ENCODE peak calls at places on chromosomes 3 and 15, in seven cellular contexts. Y is epithelial cell of esophagus, T is choroid plexus epithelial cell, Z is mammary epithelial cell, G is body of pancreas, C is fibroblast of pulmonary artery, X is GM20000. L is an unnamed sample.

GRCh38 chr15:90482124-90483011 is 47.4 kb upstream of the CRTC3 start:
- DNase-seq in Y (peak; percentile 29), T (peak; percentile 82), Z (no peak), G (peak; percentile 47), C (peak; percentile 78), X (peak; percentile 34), L (peak; percentile 63)

GRCh38 chr3:16258892-16259291 is 5.9 kb downstream of the DPH3 start:
- DNase-seq in Y (no peak), T (no peak), Z (no peak), G (no peak), C (no peak), X (no peak), L (no peak)

GRCh38 chr15:95860406-95860805 is 470.1 kb upstream of the NR2F2 start:
- DNase-seq in Y (no peak), T (no peak), Z (no peak), G (no peak), C (no peak), X (no peak), L (no peak)

GRCh38 chr3:17808994-17809393 is 66.6 kb upstream of the TBC1D5 start:
- DNase-seq in Y (no peak), T (peak; percentile 44), Z (no peak), G (no peak), C (peak; percentile 52), X (no peak), L (peak; percentile 12)

GRCh38 chr3:143242101-143242500 is 122.5 kb downstream of the CHST2 start:
- DNase-seq in Y (no peak), T (no peak), Z (no peak), G (no peak), C (no peak), X (no peak), L (no peak)

GRCh38 chr15:85504739-85505676 is 124.6 kb downstream of the AKAP13 start:
- DNase-seq in Y (peak; percentile 74), T (peak; percentile 85), Z (peak; percentile 52), G (peak; percentile 49), C (peak; percentile 83), X (peak; percentile 25), L (peak; percentile 63)

GRCh38 chr15:43911235-43911661 is 84.4 kb downstream of the WDR76 start:
- DNase-seq in Y (peak; percentile 73), T (peak; percentile 98), Z (peak; percentile 70), G (no peak), C (peak; percentile 97), X (no peak), L (no peak)

GRCh38 chr3:105398407-105398806 is 31.7 kb downstream of the ALCAM start:
- DNase-seq in Y (no peak), T (no peak), Z (no peak), G (no peak), C (no peak), X (no peak), L (no peak)

GRCh38 chr3:128193153-128193552 is 39.9 kb downstream of the EEFSEC start:
- DNase-seq in Y (no peak), T (no peak), Z (no peak), G (no peak), C (no peak), X (no peak), L (no peak)

GRCh38 chr3:46576899-46577298 is 10.8 kb upstream of the LRRC2 start:
- DNase-seq in Y (no peak), T (no peak), Z (no peak), G (no peak), C (no peak), X (no peak), L (no peak)

GRCh38 chr15:73317651-73318462 is 50.9 kb downstream of the HCN4 start:
- DNase-seq in Y (no peak), T (peak; percentile 12), Z (no peak), G (no peak), C (no peak), X (no peak), L (no peak)

GRCh38 chr3:58560771-58561311 is 16.4 kb downstream of the FAM107A start:
- DNase-seq in Y (peak; percentile 53), T (peak; percentile 98), Z (peak; percentile 60), G (peak; percentile 43), C (peak; percentile 95), X (no peak), L (peak; percentile 65)

GRCh38 chr15:49063402-49064280 is 17.4 kb upstream of the SECISBP2L start:
- DNase-seq in Y (no peak), T (no peak), Z (no peak), G (no peak), C (no peak), X (no peak), L (no peak)

GRCh38 chr3:187802928-187803259 is 57.6 kb upstream of the BCL6 start:
- DNase-seq in Y (no peak), T (no peak), Z (no peak), G (no peak), C (no peak), X (peak; percentile 63), L (no peak)

GRCh38 chr3:13424111-13424844 is 4.2 kb upstream of the NUP210 start:
- DNase-seq in Y (no peak), T (no peak), Z (no peak), G (no peak), C (no peak), X (no peak), L (no peak)

GRCh38 chr3:13420817-13421755 is 964 bp upstream of the NUP210 start:
- DNase-seq in Y (no peak), T (no peak), Z (no peak), G (no peak), C (no peak), X (peak; percentile 78), L (no peak)

GRCh38 chr3:13419356-13420050 is 619 bp downstream of the NUP210 start:
- DNase-seq in Y (peak; percentile 20), T (no peak), Z (no peak), G (peak; percentile 60), C (no peak), X (peak; percentile 80), L (peak; percentile 43)

GRCh38 chr3:13416002-13416793 is 3.9 kb downstream of the NUP210 start:
- DNase-seq in Y (no peak), T (no peak), Z (no peak), G (no peak), C (no peak), X (no peak), L (no peak)

DNA sequence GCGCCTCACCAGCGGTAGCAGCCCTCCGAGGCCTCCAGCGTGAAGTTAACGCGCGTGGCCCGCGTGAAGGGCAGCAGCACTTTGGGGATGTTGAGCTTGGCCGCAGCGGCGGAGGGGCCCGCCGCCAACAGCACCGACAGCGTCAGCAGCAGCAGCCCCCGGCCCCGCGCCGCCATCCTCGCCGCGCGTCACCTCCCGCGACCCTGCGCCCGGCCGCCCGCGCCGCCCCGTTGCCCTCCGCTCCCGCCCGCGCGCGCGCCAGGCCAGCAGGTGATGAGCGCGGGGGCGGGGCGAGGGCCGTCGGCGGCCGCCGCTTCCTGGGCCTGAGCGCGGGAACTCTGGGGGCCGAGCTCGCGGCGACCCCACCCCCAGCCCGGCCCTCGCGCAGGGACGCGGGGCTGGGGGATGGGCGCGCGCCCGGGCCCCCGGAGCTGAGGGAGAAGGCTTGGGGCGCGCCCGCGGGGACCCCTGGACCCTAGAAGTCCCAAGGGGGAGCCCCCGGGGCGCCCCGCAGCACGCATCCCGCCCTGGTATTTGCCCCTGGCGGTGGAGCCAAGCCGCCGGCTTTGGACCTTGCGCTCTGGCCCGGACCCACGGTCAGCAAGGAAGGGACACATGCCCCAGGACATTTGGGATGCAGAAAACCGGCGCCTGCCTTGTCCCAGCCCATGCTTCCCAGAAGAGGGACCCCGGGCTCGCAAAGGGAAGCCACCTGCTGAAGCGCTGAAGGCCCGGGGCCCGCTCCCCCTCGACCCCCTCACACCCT is at the start of gene NUP210:
- DNase-seq in Y (no peak), T (no peak), Z (no peak), G (peak; percentile 63), C (no peak), X (peak; percentile 95), L (peak; percentile 71)
- TF ChIP-seq CTCF in Y (no peak), T (no peak), Z (no peak), G (peak; percentile 16), C (no peak), X (no peak), L (no peak)

DNA sequence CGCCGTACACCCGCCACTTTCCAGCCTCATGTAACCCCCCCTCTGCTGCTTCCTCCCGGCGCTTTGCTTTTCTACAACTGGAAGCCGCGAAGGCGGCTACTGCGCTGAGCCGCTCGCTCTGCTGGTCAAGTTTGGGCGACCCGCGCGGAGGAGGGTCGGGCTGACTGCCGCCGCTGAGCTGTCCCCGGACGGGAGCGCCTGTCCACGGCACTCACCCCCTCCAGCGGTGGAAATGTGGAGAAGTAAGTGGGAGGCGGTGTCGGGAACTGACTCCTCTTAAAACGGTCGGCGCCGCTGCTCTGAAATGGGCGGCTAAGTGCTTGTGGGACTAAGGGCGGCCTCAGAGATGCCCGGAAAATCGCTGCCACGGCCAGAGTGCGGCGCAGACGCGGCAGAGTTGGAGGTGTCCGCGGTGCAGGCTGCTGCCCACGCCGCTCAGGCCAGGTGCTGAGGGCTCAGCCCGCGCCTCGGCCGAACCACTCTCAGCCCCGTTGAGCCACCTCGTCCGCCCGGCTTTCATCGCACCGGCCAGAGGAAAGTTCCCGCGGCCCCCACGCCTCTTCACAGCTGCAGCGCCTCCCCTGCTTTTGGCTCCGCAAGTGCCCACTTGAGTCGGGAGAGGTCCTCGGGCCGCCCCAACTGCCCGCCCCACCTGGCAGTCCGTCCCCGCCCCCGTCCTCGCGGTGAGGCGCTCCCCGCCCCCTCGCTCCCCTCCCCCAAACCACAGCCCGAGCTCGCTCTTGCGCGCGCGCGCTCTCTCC is 394 bp upstream of the EPHA6 start:
- DNase-seq in Y (peak; percentile 57), T (peak; percentile 40), Z (peak; percentile 37), G (peak; percentile 46), C (peak; percentile 44), X (peak; percentile 52), L (peak; percentile 64)
- TF ChIP-seq CTCF in Y (peak; percentile 14), T (peak; percentile 35), Z (peak; percentile 22), G (no peak), C (peak; percentile 21), X (no peak), L (no peak)

DNA sequence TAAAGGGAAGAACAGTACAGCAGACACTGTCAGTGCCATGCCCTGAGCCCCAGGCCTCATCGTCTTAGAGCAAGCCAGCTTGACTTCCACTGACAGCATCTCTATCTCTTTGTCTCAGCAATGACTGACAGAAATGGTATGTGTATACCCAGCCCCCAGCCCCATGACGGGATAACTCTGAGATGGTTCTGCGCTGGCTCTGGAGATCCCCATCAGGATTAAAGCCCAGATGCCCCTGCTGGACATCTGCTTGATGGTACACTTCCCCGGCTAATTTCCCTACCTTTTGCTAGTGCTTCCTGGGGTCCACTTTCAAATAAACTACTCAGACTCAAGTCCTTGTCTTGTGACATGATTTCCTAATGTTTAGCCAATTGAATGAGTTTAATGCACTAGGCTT is 7.6 kb downstream of the NMNAT3 start:
- DNase-seq in Y (no peak), T (no peak), Z (no peak), G (no peak), C (no peak), X (no peak), L (no peak)
- TF ChIP-seq CTCF in Y (no peak), T (no peak), Z (no peak), G (no peak), C (no peak), X (no peak), L (no peak)

GRCh38 chr15:69484837-69485236 is 32.2 kb downstream of the RPLP1 start:
- DNase-seq in Y (no peak), T (no peak), Z (no peak), G (no peak), C (no peak), X (no peak), L (no peak)
- TF ChIP-seq CTCF in Y (no peak), T (no peak), Z (no peak), G (no peak), C (no peak), X (no peak), L (no peak)

GRCh38 chr15:82012908-82013307 is 32.9 kb downstream of the MEX3B start:
- DNase-seq in Y (no peak), T (no peak), Z (no peak), G (no peak), C (no peak), X (no peak), L (no peak)
- TF ChIP-seq CTCF in Y (no peak), T (no peak), Z (no peak), G (no peak), C (no peak), X (no peak), L (no peak)